ENCODE peak calls at places on chromosomes 11 and 22, in five cellular contexts. I is IMR-90, O is neuronal stem cell, X is mesenchymal stem cell, C is H1. P is an unnamed sample.

GRCh38 chr11:34564406-34564805 is 50.8 kb upstream of the ELF5 start:
- DNase-seq in I (peak; percentile 9), O (no peak), X (no peak), C (no peak), P (peak; percentile 47)

GRCh38 chr11:4607111-4607510 is 920 bp downstream of the TRIM68 start:
- DNase-seq in I (peak; percentile 7), O (no peak), X (peak; percentile 10), C (no peak), P (no peak)

GRCh38 chr11:83008581-83008923 is 63.1 kb downstream of the RAB30 start:
- DNase-seq in I (peak; percentile 70), O (no peak), X (peak; percentile 53), C (no peak), P (no peak)

GRCh38 chr22:46829140-46829891 is 66.9 kb downstream of the TBC1D22A start:
- DNase-seq in I (peak; percentile 94), O (no peak), X (peak; percentile 77), C (peak; percentile 16), P (no peak)

GRCh38 chr11:66969584-66970205 is 5.4 kb upstream of the C11orf86 start:
- DNase-seq in I (peak; percentile 87), O (no peak), X (peak; percentile 67), C (no peak), P (no peak)

GRCh38 chr22:42114721-42115120 is 15.9 kb downstream of the CYP2D6 start:
- DNase-seq in I (peak; percentile 6), O (no peak), X (peak; percentile 41), C (peak; percentile 80), P (peak; percentile 73)

GRCh38 chr11:64234840-64235379 is 526 bp downstream of the VEGFB start:
- DNase-seq in I (no peak), O (no peak), X (peak; percentile 20), C (peak; percentile 70), P (no peak)

GRCh38 chr11:11867720-11868119 is 25.9 kb downstream of the USP47 start:
- DNase-seq in I (no peak), O (no peak), X (no peak), C (no peak), P (no peak)

GRCh38 chr11:3929689-3930088 is 74.2 kb downstream of the STIM1 start:
- DNase-seq in I (no peak), O (no peak), X (peak; percentile 67), C (no peak), P (no peak)

GRCh38 chr22:42716649-42717127 is 4.0 kb downstream of the A4GALT start:
- DNase-seq in I (no peak), O (no peak), X (no peak), C (no peak), P (no peak)

GRCh38 chr11:10358696-10359095 is 53.8 kb downstream of the ADM start:
- DNase-seq in I (no peak), O (no peak), X (no peak), C (no peak), P (no peak)

GRCh38 chr11:43515090-43515489 is 156.4 kb downstream of the TTC17 start:
- DNase-seq in I (no peak), O (no peak), X (no peak), C (peak; percentile 63), P (peak; percentile 72)

GRCh38 chr11:111372538-111372937 is 6.5 kb downstream of the POU2AF1 start:
- DNase-seq in I (no peak), O (no peak), X (no peak), C (peak; percentile 7), P (no peak)

GRCh38 chr11:119741369-119742262 is 12.6 kb upstream of the NECTIN1 start:
- DNase-seq in I (no peak), O (peak; percentile 56), X (peak; percentile 41), C (peak; percentile 95), P (peak; percentile 74)

GRCh38 chr11:26599421-26599820 is 27.4 kb upstream of the MUC15 start:
- DNase-seq in I (no peak), O (no peak), X (peak; percentile 60), C (no peak), P (no peak)

GRCh38 chr22:26751217-26751616 is 93.8 kb downstream of the MIAT start:
- DNase-seq in I (no peak), O (peak; percentile 96), X (peak; percentile 37), C (peak; percentile 83), P (peak; percentile 96)

GRCh38 chr11:10021563-10021962 is 272.5 kb downstream of the SBF2 start:
- DNase-seq in I (no peak), O (no peak), X (no peak), C (no peak), P (no peak)

GRCh38 chr11:76888989-76889388 is 28.3 kb downstream of the ACER3 start:
- DNase-seq in I (peak; percentile 68), O (no peak), X (no peak), C (no peak), P (no peak)

GRCh38 chr11:21625982-21626381 is 566.9 kb upstream of the ANO5 start:
- DNase-seq in I (no peak), O (no peak), X (no peak), C (no peak), P (no peak)

DNA sequence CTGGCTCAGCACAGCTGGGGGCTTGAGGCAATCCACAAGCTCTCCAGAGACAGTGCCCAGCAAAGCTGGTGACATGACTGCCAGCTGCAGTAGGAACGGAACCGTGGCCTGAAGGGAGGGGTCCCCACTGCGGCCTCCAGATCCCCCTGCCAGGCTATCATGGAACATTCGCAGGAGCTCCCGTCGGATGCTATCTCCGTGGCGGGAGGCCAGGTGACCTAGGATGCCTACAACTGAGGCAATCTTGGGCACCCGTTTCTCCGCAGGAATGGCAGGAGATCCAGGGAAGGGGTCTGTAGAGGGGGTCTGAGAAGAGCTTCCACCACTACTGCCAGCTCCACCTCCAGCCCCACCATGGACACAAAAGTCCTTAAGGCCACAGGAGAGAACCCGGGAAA is 2.6 kb upstream of the GANAB start:
- DNase-seq in I (no peak), O (no peak), X (no peak), C (no peak), P (no peak)
- H2BK15ac ChIP-seq in I (no peak overlapping the region), O (no peak overlapping the region), X (no peak overlapping the region), C (no peak overlapping the region), P (no peak overlapping the region)

GRCh38 chr22:39298194-39298987 is 21.0 kb downstream of the RPL3 start:
- DNase-seq in I (no peak), O (no peak), X (no peak), C (no peak), P (no peak)
- H3K14ac ChIP-seq in I (no peak overlapping the region), O (no peak overlapping the region), X (no peak overlapping the region), C (no peak overlapping the region), P (peak overlapping the region; percentile 10)

GRCh38 chr11:75144716-75145014 is 6.2 kb upstream of the SLCO2B1 start:
- DNase-seq in I (no peak), O (no peak), X (no peak), C (no peak), P (no peak)

GRCh38 chr11:75143420-75143731 is 7.5 kb upstream of the SLCO2B1 start:
- DNase-seq in I (no peak), O (no peak), X (no peak), C (no peak), P (no peak)

GRCh38 chr11:75140269-75141138 is 10.4 kb upstream of the SLCO2B1 start:
- DNase-seq in I (peak; percentile 11), O (peak; percentile 53), X (peak; percentile 15), C (peak; percentile 95), P (peak; percentile 85)

GRCh38 chr11:75142714-75143419 is 8.0 kb upstream of the SLCO2B1 start:
- DNase-seq in I (peak; percentile 95), O (no peak), X (peak; percentile 94), C (no peak), P (peak; percentile 83)

DNA sequence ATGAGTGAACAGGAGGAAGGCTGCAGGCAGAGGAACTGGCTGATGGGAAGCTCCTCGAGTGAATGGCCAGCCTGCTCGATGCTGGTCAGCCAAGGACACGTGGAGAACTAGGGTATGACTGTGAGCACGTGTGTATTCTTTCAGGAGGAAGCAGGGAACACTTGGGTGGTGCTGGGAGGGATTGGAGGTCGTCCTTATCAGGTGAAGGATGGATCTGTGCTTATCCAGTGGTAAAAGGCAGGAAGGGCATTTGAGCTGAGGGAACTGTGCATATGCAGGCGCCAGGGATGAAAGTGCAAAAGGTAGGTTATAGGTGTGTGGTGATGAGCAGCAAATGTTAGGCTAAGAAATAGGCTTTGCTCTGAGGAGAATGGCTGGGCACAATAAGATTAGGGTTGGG is 9.7 kb upstream of the SLCO2B1 start:
- DNase-seq in I (no peak), O (no peak), X (no peak), C (no peak), P (no peak)
- H3K23ac ChIP-seq in I (no peak overlapping the region), O (no peak overlapping the region), X (no peak overlapping the region), C (no peak overlapping the region), P (no peak overlapping the region)

DNA sequence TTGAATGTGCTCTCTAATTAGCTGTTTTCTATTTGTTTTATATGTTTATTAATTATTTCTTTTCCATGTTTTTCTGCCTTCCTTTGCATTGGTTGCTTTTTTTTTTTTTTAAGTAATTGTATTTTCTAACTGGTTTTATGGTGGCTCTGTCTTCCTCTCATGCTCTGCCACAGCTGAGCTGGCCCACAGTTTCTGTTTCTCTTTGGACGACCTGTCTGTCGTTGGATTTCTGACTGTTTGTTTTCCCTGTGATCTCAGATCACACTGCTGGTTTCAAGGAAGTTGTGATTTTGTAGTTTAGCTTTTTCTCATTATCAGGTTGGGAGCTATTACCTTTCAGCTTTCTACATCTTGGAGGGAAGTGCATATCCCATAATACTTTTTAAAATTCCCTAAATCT is 15.9 kb upstream of the OR6M1 start:
- DNase-seq in I (no peak), O (no peak), X (no peak), C (no peak), P (no peak)
- H2BK15ac ChIP-seq in I (no peak overlapping the region), O (no peak overlapping the region), X (no peak overlapping the region), C (no peak overlapping the region), P (no peak overlapping the region)

GRCh38 chr11:441418-442274 is at the start of gene ANO9:
- DNase-seq in I (no peak), O (no peak), X (peak; percentile 53), C (peak; percentile 77), P (peak; percentile 75)
- H3K14ac ChIP-seq in I (no peak within 1 kb of the TSS), O (peak within 1 kb of the TSS; percentile 71), X (no peak within 1 kb of the TSS), C (no peak within 1 kb of the TSS), P (no peak within 1 kb of the TSS)